ENCODE peak calls at places on chromosomes 2 and 18, in nine cellular contexts. One of them, this sample, is unnamed.

GRCh38 chr2:8922431-8922830 is 81.1 kb downstream of the MBOAT2 start:
- DNase-seq in body of pancreas: no peak
- DNase-seq in cardiac fibroblast: no peak
- DNase-seq in astrocyte of the spinal cord: no peak
- DNase-seq in fibroblast of mammary gland: no peak
- DNase-seq in GM23248: peak
- DNase-seq in CD8-positive, alpha-beta memory T cell: no peak
- DNase-seq in aorta: no peak
- DNase-seq in thoracic aorta: no peak
- DNase-seq in this sample: no peak

GRCh38 chr2:134668821-134669220 is 50.0 kb downstream of the TMEM163 start:
- DNase-seq in body of pancreas: no peak
- DNase-seq in cardiac fibroblast: no peak
- DNase-seq in astrocyte of the spinal cord: peak
- DNase-seq in fibroblast of mammary gland: no peak
- DNase-seq in GM23248: no peak
- DNase-seq in CD8-positive, alpha-beta memory T cell: peak
- DNase-seq in aorta: no peak
- DNase-seq in thoracic aorta: no peak
- DNase-seq in this sample: no peak

GRCh38 chr2:31675485-31675901 is 94.8 kb upstream of the SRD5A2 start:
- DNase-seq in body of pancreas: no peak
- DNase-seq in cardiac fibroblast: no peak
- DNase-seq in astrocyte of the spinal cord: no peak
- DNase-seq in fibroblast of mammary gland: no peak
- DNase-seq in GM23248: no peak
- DNase-seq in CD8-positive, alpha-beta memory T cell: no peak
- DNase-seq in aorta: no peak
- DNase-seq in thoracic aorta: no peak
- DNase-seq in this sample: no peak

GRCh38 chr2:26048791-26049190 is 14.9 kb downstream of the RAB10 start:
- DNase-seq in body of pancreas: no peak
- DNase-seq in cardiac fibroblast: no peak
- DNase-seq in astrocyte of the spinal cord: no peak
- DNase-seq in fibroblast of mammary gland: no peak
- DNase-seq in GM23248: peak
- DNase-seq in CD8-positive, alpha-beta memory T cell: no peak
- DNase-seq in aorta: no peak
- DNase-seq in thoracic aorta: no peak
- DNase-seq in this sample: no peak

GRCh38 chr2:96315400-96316071 is 9.6 kb upstream of the ITPRIPL1 start:
- DNase-seq in body of pancreas: no peak
- DNase-seq in cardiac fibroblast: peak
- DNase-seq in astrocyte of the spinal cord: peak
- DNase-seq in fibroblast of mammary gland: peak
- DNase-seq in GM23248: peak
- DNase-seq in CD8-positive, alpha-beta memory T cell: peak
- DNase-seq in aorta: no peak
- DNase-seq in thoracic aorta: no peak
- DNase-seq in this sample: peak

GRCh38 chr2:160028431-160029269 is 33.8 kb downstream of the PLA2R1 start:
- DNase-seq in body of pancreas: no peak
- DNase-seq in cardiac fibroblast: peak
- DNase-seq in astrocyte of the spinal cord: peak
- DNase-seq in fibroblast of mammary gland: peak
- DNase-seq in GM23248: peak
- DNase-seq in CD8-positive, alpha-beta memory T cell: no peak
- DNase-seq in aorta: no peak
- DNase-seq in thoracic aorta: no peak
- DNase-seq in this sample: no peak

GRCh38 chr18:23650963-23651927 is 11.5 kb downstream of the ANKRD29 start:
- DNase-seq in body of pancreas: no peak
- DNase-seq in cardiac fibroblast: peak
- DNase-seq in astrocyte of the spinal cord: peak
- DNase-seq in fibroblast of mammary gland: peak
- DNase-seq in GM23248: peak
- DNase-seq in CD8-positive, alpha-beta memory T cell: no peak
- DNase-seq in aorta: no peak
- DNase-seq in thoracic aorta: no peak
- DNase-seq in this sample: peak

GRCh38 chr2:158662406-158662805 is 132.7 kb upstream of the DAPL1 start:
- DNase-seq in body of pancreas: no peak
- DNase-seq in cardiac fibroblast: no peak
- DNase-seq in astrocyte of the spinal cord: no peak
- DNase-seq in fibroblast of mammary gland: no peak
- DNase-seq in GM23248: no peak
- DNase-seq in CD8-positive, alpha-beta memory T cell: no peak
- DNase-seq in aorta: no peak
- DNase-seq in thoracic aorta: no peak
- DNase-seq in this sample: no peak

GRCh38 chr2:24815171-24815570 is 21.9 kb downstream of the CENPO start:
- DNase-seq in body of pancreas: no peak
- DNase-seq in cardiac fibroblast: no peak
- DNase-seq in astrocyte of the spinal cord: no peak
- DNase-seq in fibroblast of mammary gland: no peak
- DNase-seq in GM23248: no peak
- DNase-seq in CD8-positive, alpha-beta memory T cell: no peak
- DNase-seq in aorta: no peak
- DNase-seq in thoracic aorta: no peak
- DNase-seq in this sample: no peak

GRCh38 chr2:201630577-201630976 is 12.7 kb downstream of the TMEM237 start:
- DNase-seq in body of pancreas: no peak
- DNase-seq in cardiac fibroblast: no peak
- DNase-seq in astrocyte of the spinal cord: no peak
- DNase-seq in fibroblast of mammary gland: no peak
- DNase-seq in GM23248: no peak
- DNase-seq in CD8-positive, alpha-beta memory T cell: no peak
- DNase-seq in aorta: no peak
- DNase-seq in thoracic aorta: no peak
- DNase-seq in this sample: no peak

GRCh38 chr2:40178971-40179370 is 272.9 kb downstream of the SLC8A1 start:
- DNase-seq in body of pancreas: no peak
- DNase-seq in cardiac fibroblast: no peak
- DNase-seq in astrocyte of the spinal cord: no peak
- DNase-seq in fibroblast of mammary gland: peak
- DNase-seq in GM23248: peak
- DNase-seq in CD8-positive, alpha-beta memory T cell: no peak
- DNase-seq in aorta: no peak
- DNase-seq in thoracic aorta: no peak
- DNase-seq in this sample: no peak

GRCh38 chr2:172972005-172972619 is 103.5 kb upstream of the MAP3K20 start:
- DNase-seq in body of pancreas: peak
- DNase-seq in cardiac fibroblast: peak
- DNase-seq in astrocyte of the spinal cord: peak
- DNase-seq in fibroblast of mammary gland: peak
- DNase-seq in GM23248: peak
- DNase-seq in CD8-positive, alpha-beta memory T cell: no peak
- DNase-seq in aorta: no peak
- DNase-seq in thoracic aorta: no peak
- DNase-seq in this sample: no peak

DNA sequence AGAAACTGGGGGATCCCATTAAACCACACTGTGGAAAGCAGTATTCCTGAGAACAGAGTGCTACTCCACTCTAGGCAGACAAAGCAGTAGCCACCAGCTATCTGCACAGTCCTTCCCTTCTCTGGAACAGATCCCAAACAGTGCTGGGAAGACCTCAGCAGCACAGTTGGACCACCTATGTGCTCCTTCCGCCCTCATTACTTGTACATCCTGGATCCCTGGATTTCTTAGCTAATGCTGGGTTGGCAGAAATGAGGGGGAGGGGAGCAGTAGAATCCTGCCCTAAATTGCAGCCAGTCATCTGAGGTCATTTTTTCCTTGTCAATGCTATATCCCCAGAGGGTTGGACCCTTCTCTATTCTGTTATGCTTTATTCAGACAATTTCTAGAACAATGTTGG is 13.8 kb upstream of the MALT1 start:
- DNase-seq in body of pancreas: no peak
- DNase-seq in cardiac fibroblast: no peak
- DNase-seq in astrocyte of the spinal cord: no peak
- DNase-seq in fibroblast of mammary gland: no peak
- DNase-seq in GM23248: no peak
- DNase-seq in CD8-positive, alpha-beta memory T cell: no peak
- DNase-seq in aorta: no peak
- DNase-seq in thoracic aorta: no peak
- DNase-seq in this sample: no peak
- H3K4me3 ChIP-seq in body of pancreas: no peak
- H3K4me3 ChIP-seq in cardiac fibroblast: no peak
- H3K4me3 ChIP-seq in astrocyte of the spinal cord: no peak
- H3K4me3 ChIP-seq in fibroblast of mammary gland: no peak
- H3K4me3 ChIP-seq in GM23248: no peak
- H3K4me3 ChIP-seq in CD8-positive, alpha-beta memory T cell: peak
- H3K4me3 ChIP-seq in aorta: no peak
- H3K4me3 ChIP-seq in thoracic aorta: no peak
- H3K4me3 ChIP-seq in this sample: no peak

DNA sequence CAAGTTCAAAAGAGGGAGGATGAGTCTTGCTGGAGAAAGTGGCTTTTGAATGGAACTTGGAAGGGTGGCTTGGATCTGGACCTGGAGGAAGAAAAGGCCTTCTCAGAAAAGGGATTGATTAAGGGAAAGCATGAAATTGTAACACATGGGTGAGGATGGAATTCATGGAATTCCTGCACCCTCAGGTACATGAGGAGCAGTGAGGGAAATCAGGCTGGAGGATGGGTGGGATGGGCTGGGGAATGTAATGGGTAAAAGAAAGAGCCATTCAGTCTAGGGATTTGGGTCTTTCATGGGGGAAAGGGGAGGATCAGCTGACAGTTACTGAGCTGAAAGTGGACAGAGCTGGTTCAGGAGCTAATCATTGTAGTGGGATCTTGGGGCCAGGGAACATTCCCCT is 51.2 kb upstream of the HAAO start:
- DNase-seq in body of pancreas: no peak
- DNase-seq in cardiac fibroblast: no peak
- DNase-seq in astrocyte of the spinal cord: no peak
- DNase-seq in fibroblast of mammary gland: no peak
- DNase-seq in GM23248: no peak
- DNase-seq in CD8-positive, alpha-beta memory T cell: no peak
- DNase-seq in aorta: no peak
- DNase-seq in thoracic aorta: no peak
- DNase-seq in this sample: no peak
- H3K4me3 ChIP-seq in body of pancreas: no peak
- H3K4me3 ChIP-seq in cardiac fibroblast: no peak
- H3K4me3 ChIP-seq in astrocyte of the spinal cord: no peak
- H3K4me3 ChIP-seq in fibroblast of mammary gland: no peak
- H3K4me3 ChIP-seq in GM23248: no peak
- H3K4me3 ChIP-seq in CD8-positive, alpha-beta memory T cell: no peak
- H3K4me3 ChIP-seq in aorta: no peak
- H3K4me3 ChIP-seq in thoracic aorta: no peak
- H3K4me3 ChIP-seq in this sample: no peak

DNA sequence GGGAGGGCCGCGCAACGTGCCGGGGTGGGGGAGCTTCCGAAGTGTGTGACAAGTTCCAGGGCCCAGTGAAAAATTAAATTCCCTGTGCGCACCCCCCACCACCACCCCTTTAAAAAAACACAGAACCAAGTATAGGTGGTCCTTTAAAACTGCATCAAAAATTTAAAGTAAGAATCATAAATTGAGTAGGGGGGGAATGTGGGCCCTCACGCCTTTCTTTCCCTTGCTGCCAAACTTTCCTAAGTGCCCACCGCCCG is 2.5 kb downstream of the BCL11A start:
- DNase-seq in body of pancreas: no peak
- DNase-seq in cardiac fibroblast: no peak
- DNase-seq in astrocyte of the spinal cord: no peak
- DNase-seq in fibroblast of mammary gland: no peak
- DNase-seq in GM23248: no peak
- DNase-seq in CD8-positive, alpha-beta memory T cell: no peak
- DNase-seq in aorta: no peak
- DNase-seq in thoracic aorta: no peak
- DNase-seq in this sample: no peak
- H3K4me3 ChIP-seq in body of pancreas: no peak
- H3K4me3 ChIP-seq in cardiac fibroblast: no peak
- H3K4me3 ChIP-seq in astrocyte of the spinal cord: peak
- H3K4me3 ChIP-seq in fibroblast of mammary gland: no peak
- H3K4me3 ChIP-seq in GM23248: peak
- H3K4me3 ChIP-seq in CD8-positive, alpha-beta memory T cell: no peak
- H3K4me3 ChIP-seq in aorta: peak
- H3K4me3 ChIP-seq in thoracic aorta: peak
- H3K4me3 ChIP-seq in this sample: peak

GRCh38 chr2:204024503-204024902 is 87.9 kb downstream of the ICOS start:
- DNase-seq in body of pancreas: no peak
- DNase-seq in cardiac fibroblast: peak
- DNase-seq in astrocyte of the spinal cord: peak
- DNase-seq in fibroblast of mammary gland: peak
- DNase-seq in GM23248: peak
- DNase-seq in CD8-positive, alpha-beta memory T cell: no peak
- DNase-seq in aorta: no peak
- DNase-seq in thoracic aorta: no peak
- DNase-seq in this sample: no peak

GRCh38 chr2:204024906-204025475 is 88.4 kb downstream of the ICOS start:
- DNase-seq in body of pancreas: no peak
- DNase-seq in cardiac fibroblast: no peak
- DNase-seq in astrocyte of the spinal cord: no peak
- DNase-seq in fibroblast of mammary gland: no peak
- DNase-seq in GM23248: no peak
- DNase-seq in CD8-positive, alpha-beta memory T cell: no peak
- DNase-seq in aorta: no peak
- DNase-seq in thoracic aorta: no peak
- DNase-seq in this sample: no peak

GRCh38 chr2:204026294-204026693 is 89.7 kb downstream of the ICOS start:
- DNase-seq in body of pancreas: no peak
- DNase-seq in cardiac fibroblast: no peak
- DNase-seq in astrocyte of the spinal cord: no peak
- DNase-seq in fibroblast of mammary gland: no peak
- DNase-seq in GM23248: no peak
- DNase-seq in CD8-positive, alpha-beta memory T cell: no peak
- DNase-seq in aorta: no peak
- DNase-seq in thoracic aorta: no peak
- DNase-seq in this sample: no peak

GRCh38 chr2:204030337-204030736 is 93.8 kb downstream of the ICOS start:
- DNase-seq in body of pancreas: no peak
- DNase-seq in cardiac fibroblast: no peak
- DNase-seq in astrocyte of the spinal cord: no peak
- DNase-seq in fibroblast of mammary gland: no peak
- DNase-seq in GM23248: no peak
- DNase-seq in CD8-positive, alpha-beta memory T cell: no peak
- DNase-seq in aorta: no peak
- DNase-seq in thoracic aorta: no peak
- DNase-seq in this sample: no peak

DNA sequence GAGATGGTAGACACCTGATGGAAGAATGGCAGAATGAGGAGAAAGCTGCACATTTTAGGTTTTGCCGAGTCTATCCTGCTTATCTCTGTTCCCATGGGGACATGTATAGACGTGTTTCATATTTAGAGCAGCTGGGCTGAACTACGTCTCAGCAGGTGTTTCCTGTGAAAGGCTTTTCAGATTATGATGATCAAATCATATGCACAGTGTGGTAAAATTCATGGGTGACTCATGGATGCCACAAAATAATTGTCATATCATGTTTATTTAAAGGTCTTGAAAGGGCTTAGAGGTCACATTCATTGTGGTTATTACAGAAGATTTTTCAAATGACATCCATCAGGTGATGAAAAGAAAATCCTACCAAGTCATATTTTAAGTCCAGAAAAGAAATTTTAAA is 90.5 kb downstream of the ICOS start:
- DNase-seq in body of pancreas: no peak
- DNase-seq in cardiac fibroblast: no peak
- DNase-seq in astrocyte of the spinal cord: peak
- DNase-seq in fibroblast of mammary gland: peak
- DNase-seq in GM23248: no peak
- DNase-seq in CD8-positive, alpha-beta memory T cell: no peak
- DNase-seq in aorta: no peak
- DNase-seq in thoracic aorta: no peak
- DNase-seq in this sample: peak
- H3K4me3 ChIP-seq in body of pancreas: no peak
- H3K4me3 ChIP-seq in cardiac fibroblast: no peak
- H3K4me3 ChIP-seq in astrocyte of the spinal cord: no peak
- H3K4me3 ChIP-seq in fibroblast of mammary gland: no peak
- H3K4me3 ChIP-seq in GM23248: no peak
- H3K4me3 ChIP-seq in CD8-positive, alpha-beta memory T cell: no peak
- H3K4me3 ChIP-seq in aorta: no peak
- H3K4me3 ChIP-seq in thoracic aorta: no peak
- H3K4me3 ChIP-seq in this sample: no peak

This sample was measured in skeletal muscle cell.